ENCODE peak calls at places on chromosomes 6 and 20, in nine cellular contexts. One of them, this sample, is unnamed. For H3K4me1, the result is how much of the 10 kb centered on the place peaks cover.

GRCh38 chr6:155523821-155524238 is 68.2 kb upstream of the NOX3 start:
- DNase-seq in aorta: no peak
- DNase-seq in Peyer's patch: no peak
- DNase-seq in IMR-90: no peak
- DNase-seq in left ventricle myocardium inferior: no peak
- DNase-seq in heart left ventricle: no peak
- DNase-seq in HepG2: no peak
- DNase-seq in mesendoderm: peak
- DNase-seq in heart right ventricle: no peak
- DNase-seq in this sample: no peak

GRCh38 chr6:11428895-11429294 is 108.7 kb upstream of the TMEM170B start:
- DNase-seq in aorta: no peak
- DNase-seq in Peyer's patch: no peak
- DNase-seq in IMR-90: peak
- DNase-seq in left ventricle myocardium inferior: no peak
- DNase-seq in heart left ventricle: no peak
- DNase-seq in HepG2: peak
- DNase-seq in mesendoderm: peak
- DNase-seq in heart right ventricle: no peak
- DNase-seq in this sample: no peak

GRCh38 chr6:143260857-143261256 is 189.6 kb downstream of the ADAT2 start:
- DNase-seq in aorta: no peak
- DNase-seq in Peyer's patch: no peak
- DNase-seq in IMR-90: peak
- DNase-seq in left ventricle myocardium inferior: no peak
- DNase-seq in heart left ventricle: no peak
- DNase-seq in HepG2: no peak
- DNase-seq in mesendoderm: no peak
- DNase-seq in heart right ventricle: no peak
- DNase-seq in this sample: no peak

GRCh38 chr20:17499041-17499440 is 32.1 kb downstream of the BFSP1 start:
- DNase-seq in aorta: no peak
- DNase-seq in Peyer's patch: no peak
- DNase-seq in IMR-90: peak
- DNase-seq in left ventricle myocardium inferior: no peak
- DNase-seq in heart left ventricle: no peak
- DNase-seq in HepG2: no peak
- DNase-seq in mesendoderm: peak
- DNase-seq in heart right ventricle: no peak
- DNase-seq in this sample: no peak

GRCh38 chr6:156597130-156597529 is 180.0 kb upstream of the ARID1B start:
- DNase-seq in aorta: no peak
- DNase-seq in Peyer's patch: no peak
- DNase-seq in IMR-90: no peak
- DNase-seq in left ventricle myocardium inferior: no peak
- DNase-seq in heart left ventricle: no peak
- DNase-seq in HepG2: no peak
- DNase-seq in mesendoderm: no peak
- DNase-seq in heart right ventricle: no peak
- DNase-seq in this sample: no peak

GRCh38 chr6:130781557-130781956 is 45.6 kb upstream of the SMLR1 start:
- DNase-seq in aorta: no peak
- DNase-seq in Peyer's patch: no peak
- DNase-seq in IMR-90: no peak
- DNase-seq in left ventricle myocardium inferior: no peak
- DNase-seq in heart left ventricle: no peak
- DNase-seq in HepG2: no peak
- DNase-seq in mesendoderm: no peak
- DNase-seq in heart right ventricle: no peak
- DNase-seq in this sample: no peak

GRCh38 chr6:115302731-115303130 is 758.0 kb downstream of the FRK start:
- DNase-seq in aorta: no peak
- DNase-seq in Peyer's patch: no peak
- DNase-seq in IMR-90: no peak
- DNase-seq in left ventricle myocardium inferior: no peak
- DNase-seq in heart left ventricle: no peak
- DNase-seq in HepG2: no peak
- DNase-seq in mesendoderm: no peak
- DNase-seq in heart right ventricle: no peak
- DNase-seq in this sample: no peak

GRCh38 chr6:137717074-137718073 is 149.7 kb upstream of the TNFAIP3 start:
- DNase-seq in aorta: no peak
- DNase-seq in Peyer's patch: peak
- DNase-seq in IMR-90: no peak
- DNase-seq in left ventricle myocardium inferior: no peak
- DNase-seq in heart left ventricle: no peak
- DNase-seq in HepG2: no peak
- DNase-seq in mesendoderm: peak
- DNase-seq in heart right ventricle: no peak
- DNase-seq in this sample: no peak

GRCh38 chr20:46359233-46359751 is 47.1 kb downstream of the ELMO2 start:
- DNase-seq in aorta: no peak
- DNase-seq in Peyer's patch: no peak
- DNase-seq in IMR-90: no peak
- DNase-seq in left ventricle myocardium inferior: no peak
- DNase-seq in heart left ventricle: no peak
- DNase-seq in HepG2: no peak
- DNase-seq in mesendoderm: no peak
- DNase-seq in heart right ventricle: no peak
- DNase-seq in this sample: no peak

GRCh38 chr20:46357030-46357514 is 48.8 kb upstream of the CDH22 start:
- DNase-seq in aorta: no peak
- DNase-seq in Peyer's patch: no peak
- DNase-seq in IMR-90: no peak
- DNase-seq in left ventricle myocardium inferior: no peak
- DNase-seq in heart left ventricle: no peak
- DNase-seq in HepG2: no peak
- DNase-seq in mesendoderm: no peak
- DNase-seq in heart right ventricle: no peak
- DNase-seq in this sample: no peak

GRCh38 chr20:46356195-46357029 is 48.1 kb upstream of the CDH22 start:
- DNase-seq in aorta: no peak
- DNase-seq in Peyer's patch: no peak
- DNase-seq in IMR-90: no peak
- DNase-seq in left ventricle myocardium inferior: no peak
- DNase-seq in heart left ventricle: no peak
- DNase-seq in HepG2: no peak
- DNase-seq in mesendoderm: no peak
- DNase-seq in heart right ventricle: no peak
- DNase-seq in this sample: no peak

GRCh38 chr20:46355778-46356177 is 47.5 kb upstream of the CDH22 start:
- DNase-seq in aorta: no peak
- DNase-seq in Peyer's patch: no peak
- DNase-seq in IMR-90: no peak
- DNase-seq in left ventricle myocardium inferior: no peak
- DNase-seq in heart left ventricle: no peak
- DNase-seq in HepG2: no peak
- DNase-seq in mesendoderm: peak
- DNase-seq in heart right ventricle: no peak
- DNase-seq in this sample: no peak

DNA sequence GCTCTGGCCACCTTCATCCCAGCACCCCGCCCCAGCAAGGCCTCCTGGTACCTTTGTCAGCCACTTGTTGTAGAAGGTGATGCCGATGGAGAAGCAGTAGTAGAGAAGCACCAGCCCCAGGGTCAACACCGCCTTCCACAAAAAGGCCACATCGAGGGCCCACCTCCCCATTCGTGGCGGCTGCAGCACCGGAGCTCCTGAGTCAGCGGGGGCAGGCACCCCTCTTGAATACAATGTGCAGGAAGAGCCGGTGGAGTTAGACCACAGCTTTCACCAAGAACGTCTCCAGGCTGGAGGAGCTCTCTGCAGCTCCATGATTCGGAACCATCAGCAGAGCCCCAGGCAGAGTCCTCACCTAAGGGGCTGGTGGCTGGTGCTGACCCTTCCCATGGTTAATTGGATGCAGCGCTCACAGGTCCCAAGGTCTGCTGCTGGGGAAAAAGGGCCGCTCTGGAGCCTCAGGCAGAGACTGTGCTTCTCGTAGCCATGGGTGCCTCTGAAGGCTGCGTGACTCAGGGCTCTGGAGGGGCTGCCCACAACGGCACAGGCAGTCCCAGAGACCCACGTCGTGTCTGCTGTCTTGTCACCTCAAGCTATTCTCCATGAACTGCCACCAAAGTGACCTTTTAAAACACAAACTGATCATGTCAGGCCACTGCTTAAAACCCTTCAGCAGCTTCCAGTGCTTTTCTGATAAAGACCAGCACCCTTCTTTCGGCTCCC is 47.9 kb downstream of the ELMO2 start:
- DNase-seq in aorta: no peak
- DNase-seq in Peyer's patch: no peak
- DNase-seq in IMR-90: no peak
- DNase-seq in left ventricle myocardium inferior: no peak
- DNase-seq in heart left ventricle: no peak
- DNase-seq in HepG2: no peak
- DNase-seq in mesendoderm: no peak
- DNase-seq in heart right ventricle: no peak
- DNase-seq in this sample: no peak
- H3K4me1 ChIP-seq in aorta: under half
- H3K4me1 ChIP-seq in Peyer's patch: under half
- H3K4me1 ChIP-seq in IMR-90: under half
- H3K4me1 ChIP-seq in left ventricle myocardium inferior: half or more
- H3K4me1 ChIP-seq in heart left ventricle: half or more
- H3K4me1 ChIP-seq in HepG2: under half
- H3K4me1 ChIP-seq in mesendoderm: under half
- H3K4me1 ChIP-seq in heart right ventricle: half or more
- H3K4me1 ChIP-seq in this sample: under half

GRCh38 chr6:803191-803977 is 110.4 kb upstream of the EXOC2 start:
- DNase-seq in aorta: no peak
- DNase-seq in Peyer's patch: no peak
- DNase-seq in IMR-90: no peak
- DNase-seq in left ventricle myocardium inferior: no peak
- DNase-seq in heart left ventricle: no peak
- DNase-seq in HepG2: no peak
- DNase-seq in mesendoderm: no peak
- DNase-seq in heart right ventricle: no peak
- DNase-seq in this sample: no peak

GRCh38 chr6:799769-800168 is 106.8 kb upstream of the EXOC2 start:
- DNase-seq in aorta: no peak
- DNase-seq in Peyer's patch: no peak
- DNase-seq in IMR-90: no peak
- DNase-seq in left ventricle myocardium inferior: no peak
- DNase-seq in heart left ventricle: no peak
- DNase-seq in HepG2: no peak
- DNase-seq in mesendoderm: no peak
- DNase-seq in heart right ventricle: no peak
- DNase-seq in this sample: no peak

GRCh38 chr6:804771-805170 is 111.8 kb upstream of the EXOC2 start:
- DNase-seq in aorta: no peak
- DNase-seq in Peyer's patch: no peak
- DNase-seq in IMR-90: no peak
- DNase-seq in left ventricle myocardium inferior: no peak
- DNase-seq in heart left ventricle: no peak
- DNase-seq in HepG2: no peak
- DNase-seq in mesendoderm: no peak
- DNase-seq in heart right ventricle: no peak
- DNase-seq in this sample: no peak

DNA sequence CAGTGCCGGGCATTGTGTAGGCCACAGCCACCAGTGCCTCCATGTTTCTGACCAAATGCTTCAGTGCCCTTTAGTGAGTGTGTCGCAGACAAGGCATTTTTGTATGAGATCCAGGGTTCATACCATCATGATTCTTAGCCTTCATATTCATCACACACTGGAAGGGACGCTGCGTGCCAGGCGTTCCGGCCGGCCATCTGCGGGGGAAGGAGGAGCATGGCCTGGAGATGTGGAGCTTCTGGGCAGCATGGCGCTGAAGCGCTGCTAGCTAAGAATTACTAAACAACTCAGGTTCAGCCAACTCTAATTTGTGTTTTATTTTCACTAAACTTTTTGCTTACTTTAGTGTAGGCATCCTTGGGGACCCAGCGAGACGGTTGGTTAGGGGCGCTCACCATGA is 111.4 kb upstream of the EXOC2 start:
- DNase-seq in aorta: no peak
- DNase-seq in Peyer's patch: no peak
- DNase-seq in IMR-90: no peak
- DNase-seq in left ventricle myocardium inferior: no peak
- DNase-seq in heart left ventricle: no peak
- DNase-seq in HepG2: no peak
- DNase-seq in mesendoderm: no peak
- DNase-seq in heart right ventricle: no peak
- DNase-seq in this sample: no peak
- H3K4me3 ChIP-seq in aorta: no peak
- H3K4me3 ChIP-seq in Peyer's patch: no peak
- H3K4me3 ChIP-seq in IMR-90: no peak
- H3K4me3 ChIP-seq in left ventricle myocardium inferior: no peak
- H3K4me3 ChIP-seq in heart left ventricle: no peak
- H3K4me3 ChIP-seq in HepG2: no peak
- H3K4me3 ChIP-seq in mesendoderm: no peak
- H3K4me3 ChIP-seq in heart right ventricle: no peak
- H3K4me3 ChIP-seq in this sample: no peak

DNA sequence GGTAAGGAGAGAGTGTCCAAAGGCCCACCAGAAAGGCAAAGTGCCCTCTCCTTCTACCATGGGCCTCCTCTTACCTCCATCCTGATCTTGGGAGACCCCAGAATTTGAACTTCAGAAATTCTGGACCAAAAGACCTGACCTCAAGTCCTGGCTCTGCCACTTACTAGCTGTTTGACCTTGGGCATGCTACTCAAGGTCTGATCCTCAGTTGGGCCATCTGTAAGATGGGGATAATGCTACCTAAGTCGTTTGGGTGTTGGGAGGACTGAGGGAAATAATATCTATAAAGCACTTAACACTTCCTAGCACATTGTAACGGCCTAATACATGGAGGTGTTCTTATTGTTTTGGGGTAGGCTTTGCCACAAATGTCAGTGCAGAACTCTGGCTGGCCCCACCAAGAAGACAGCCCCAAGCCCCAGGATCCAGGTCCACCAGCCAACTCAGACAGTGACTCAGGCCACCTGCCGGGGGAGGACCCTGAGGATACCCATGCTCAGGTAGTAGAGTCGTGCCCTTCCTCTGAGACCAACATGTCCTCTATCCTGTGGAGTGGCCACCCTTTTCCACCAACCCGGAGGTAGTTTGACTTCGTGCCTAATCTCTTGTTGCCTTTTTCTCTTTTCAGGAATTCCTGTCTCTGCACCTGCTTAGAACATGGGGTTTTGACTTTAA is 2.7 kb downstream of the PRICKLE4 start:
- DNase-seq in aorta: no peak
- DNase-seq in Peyer's patch: no peak
- DNase-seq in IMR-90: no peak
- DNase-seq in left ventricle myocardium inferior: no peak
- DNase-seq in heart left ventricle: no peak
- DNase-seq in HepG2: no peak
- DNase-seq in mesendoderm: no peak
- DNase-seq in heart right ventricle: no peak
- DNase-seq in this sample: no peak
- H3K4me1 ChIP-seq in aorta: under half
- H3K4me1 ChIP-seq in Peyer's patch: under half
- H3K4me1 ChIP-seq in IMR-90: under half
- H3K4me1 ChIP-seq in left ventricle myocardium inferior: half or more
- H3K4me1 ChIP-seq in heart left ventricle: half or more
- H3K4me1 ChIP-seq in HepG2: under half
- H3K4me1 ChIP-seq in mesendoderm: under half
- H3K4me1 ChIP-seq in heart right ventricle: under half
- H3K4me1 ChIP-seq in this sample: under half

DNA sequence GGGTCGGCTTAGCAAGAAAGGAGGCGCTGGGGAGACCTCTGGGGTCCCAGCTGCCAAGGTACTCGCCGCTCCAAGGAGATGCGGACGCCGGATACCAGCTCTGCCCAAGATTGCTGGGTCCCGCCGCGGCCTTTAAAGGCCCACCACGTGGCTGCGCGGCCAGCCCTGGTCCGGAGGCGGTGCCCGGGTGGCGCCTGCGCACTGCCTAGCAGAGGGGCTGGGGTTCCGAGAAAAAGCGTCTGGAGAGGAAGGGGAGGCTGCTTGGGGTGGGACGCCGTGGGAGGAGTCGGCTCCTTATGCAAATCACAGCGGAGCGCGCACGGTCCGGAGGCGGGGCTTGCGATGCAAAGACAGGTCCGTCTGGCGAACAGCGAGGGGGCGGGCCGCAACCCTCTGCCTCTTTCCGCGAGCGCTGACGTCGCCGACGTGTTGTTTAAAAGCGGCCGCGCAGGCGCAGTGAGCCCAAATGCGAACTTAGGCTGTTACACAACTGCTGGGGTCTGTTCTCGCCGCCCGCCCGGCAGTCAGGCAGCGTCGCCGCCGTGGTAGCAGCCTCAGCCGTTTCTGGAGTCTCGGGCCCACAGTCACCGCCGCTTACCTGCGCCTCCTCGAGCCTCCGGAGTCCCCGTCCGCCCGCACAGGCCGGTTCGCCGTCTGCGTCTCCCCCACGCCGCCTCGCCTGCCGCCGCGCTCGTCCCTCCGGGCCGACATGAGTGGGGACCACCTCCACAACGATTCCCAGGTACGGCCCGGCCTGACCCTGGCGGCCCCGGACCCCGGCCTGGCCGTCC is at the start of gene TOP1:
- DNase-seq in aorta: peak
- DNase-seq in Peyer's patch: peak
- DNase-seq in IMR-90: peak
- DNase-seq in left ventricle myocardium inferior: peak
- DNase-seq in heart left ventricle: peak
- DNase-seq in HepG2: peak
- DNase-seq in mesendoderm: peak
- DNase-seq in heart right ventricle: peak
- DNase-seq in this sample: peak
- H3K4me3 ChIP-seq in aorta: peak
- H3K4me3 ChIP-seq in Peyer's patch: peak
- H3K4me3 ChIP-seq in IMR-90: peak
- H3K4me3 ChIP-seq in left ventricle myocardium inferior: peak
- H3K4me3 ChIP-seq in heart left ventricle: peak
- H3K4me3 ChIP-seq in HepG2: peak
- H3K4me3 ChIP-seq in mesendoderm: peak
- H3K4me3 ChIP-seq in heart right ventricle: peak
- H3K4me3 ChIP-seq in this sample: peak

This sample was measured in small intestine.